ENCODE peak calls at places on chromosomes 1 and 21, in ten cellular contexts. U is A673, D is AG09309, M is brain microvascular endothelial cell, B is ovary, P is prostate gland, Y is left ventricle myocardium inferior, I is choroid plexus epithelial cell, T is HL-60, A is pancreas. O is an unnamed sample.

GRCh38 chr1:224427346-224427745 is 7.3 kb downstream of the WDR26 start:
- DNase-seq in U (no peak), D (peak; percentile 53), M (peak; percentile 69), B (no peak), P (no peak), Y (no peak), I (peak; percentile 78), T (no peak), A (no peak), O (no peak)

GRCh38 chr1:6074192-6074901 is 28.7 kb downstream of the KCNAB2 start:
- DNase-seq in U (no peak), D (no peak), M (no peak), B (no peak), P (no peak), Y (no peak), I (no peak), T (no peak), A (no peak), O (no peak)

GRCh38 chr1:11657654-11658053 is 3.0 kb downstream of the FBXO44 start:
- DNase-seq in U (no peak), D (no peak), M (no peak), B (no peak), P (no peak), Y (no peak), I (no peak), T (no peak), A (no peak), O (no peak)

GRCh38 chr1:150165622-150166612 is 16.2 kb downstream of the PLEKHO1 start:
- DNase-seq in U (peak; percentile 81), D (no peak), M (peak; percentile 50), B (peak; percentile 59), P (no peak), Y (peak; percentile 39), I (peak; percentile 67), T (peak; percentile 59), A (no peak), O (peak; percentile 77)

GRCh38 chr1:209607102-209607794 is 23.7 kb downstream of the CAMK1G start:
- DNase-seq in U (no peak), D (no peak), M (peak; percentile 18), B (no peak), P (no peak), Y (no peak), I (peak; percentile 32), T (peak; percentile 4), A (no peak), O (no peak)

GRCh38 chr1:150560011-150560438 is 10.8 kb downstream of the ADAMTSL4 start:
- DNase-seq in U (peak; percentile 75), D (no peak), M (no peak), B (peak; percentile 73), P (peak; percentile 70), Y (peak; percentile 78), I (peak; percentile 70), T (peak; percentile 73), A (peak; percentile 89), O (peak; percentile 79)

GRCh38 chr1:23273450-23274133 is 56.3 kb upstream of the HTR1D start:
- DNase-seq in U (peak; percentile 48), D (peak; percentile 44), M (peak; percentile 88), B (no peak), P (no peak), Y (no peak), I (peak; percentile 89), T (no peak), A (no peak), O (no peak)

GRCh38 chr1:220222939-220223338 is 49.3 kb downstream of the RAB3GAP2 start:
- DNase-seq in U (no peak), D (no peak), M (no peak), B (no peak), P (no peak), Y (no peak), I (peak; percentile 9), T (no peak), A (no peak), O (no peak)

GRCh38 chr1:230206976-230207375 is 139.9 kb downstream of the GALNT2 start:
- DNase-seq in U (no peak), D (no peak), M (no peak), B (no peak), P (no peak), Y (no peak), I (no peak), T (no peak), A (no peak), O (no peak)

GRCh38 chr1:2210786-2211185 is 16.2 kb upstream of the FAAP20 start:
- DNase-seq in U (no peak), D (no peak), M (no peak), B (peak; percentile 54), P (no peak), Y (no peak), I (no peak), T (no peak), A (peak; percentile 75), O (peak; percentile 70)

GRCh38 chr1:79380078-79380477 is 373.5 kb upstream of the ADGRL4 start:
- DNase-seq in U (no peak), D (no peak), M (no peak), B (no peak), P (no peak), Y (no peak), I (no peak), T (no peak), A (no peak), O (no peak)

GRCh38 chr1:30244801-30245200 is 478.6 kb downstream of the MATN1 start:
- DNase-seq in U (no peak), D (no peak), M (no peak), B (no peak), P (no peak), Y (no peak), I (no peak), T (no peak), A (no peak), O (no peak)

DNA sequence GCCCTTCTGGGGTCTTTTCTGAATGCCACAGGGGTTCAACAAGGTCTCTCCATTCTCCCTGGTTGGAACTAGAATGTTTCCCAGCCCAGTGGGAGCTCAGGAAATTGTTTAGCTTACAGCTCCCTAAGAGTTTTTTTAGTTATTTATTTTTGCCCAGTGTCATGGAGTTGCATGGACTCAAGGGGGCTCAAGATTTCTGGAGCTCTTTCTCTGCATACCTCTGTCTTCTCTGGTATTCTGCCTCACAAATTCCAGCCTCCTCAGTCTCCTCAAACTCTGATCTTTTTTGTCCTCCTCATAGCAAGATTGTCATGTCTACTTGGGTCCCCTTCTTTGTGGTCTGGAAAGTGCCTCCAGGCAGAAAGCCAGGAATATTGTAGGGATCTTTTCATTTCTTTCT is 15.9 kb upstream of the PPP2R5A start:
- DNase-seq in U (peak; percentile 19), D (no peak), M (no peak), B (no peak), P (no peak), Y (no peak), I (peak; percentile 23), T (no peak), A (no peak), O (no peak)
- TF ChIP-seq CTCF in U (no peak), D (peak; percentile 2), M (peak; percentile 36), B (no peak), P (no peak), Y (no peak), I (peak; percentile 35), T (no peak), A (no peak), O (no peak)

GRCh38 chr1:198934414-198934813 is 295.6 kb downstream of the PTPRC start:
- DNase-seq in U (no peak), D (no peak), M (no peak), B (no peak), P (no peak), Y (no peak), I (no peak), T (no peak), A (no peak), O (no peak)

GRCh38 chr1:198933506-198933905 is 294.7 kb downstream of the PTPRC start:
- DNase-seq in U (no peak), D (no peak), M (no peak), B (no peak), P (no peak), Y (no peak), I (no peak), T (no peak), A (no peak), O (no peak)

GRCh38 chr1:198929961-198930599 is 291.2 kb downstream of the PTPRC start:
- DNase-seq in U (peak; percentile 92), D (no peak), M (peak; percentile 31), B (no peak), P (no peak), Y (no peak), I (peak; percentile 69), T (peak; percentile 62), A (no peak), O (no peak)

GRCh38 chr1:198934901-198935301 is 296.1 kb downstream of the PTPRC start:
- DNase-seq in U (peak; percentile 74), D (no peak), M (peak; percentile 43), B (no peak), P (no peak), Y (no peak), I (peak; percentile 58), T (peak; percentile 64), A (no peak), O (no peak)

GRCh38 chr1:198932351-198932991 is 293.6 kb downstream of the PTPRC start:
- DNase-seq in U (peak; percentile 73), D (no peak), M (no peak), B (no peak), P (no peak), Y (no peak), I (peak; percentile 37), T (no peak), A (no peak), O (no peak)
- H3K4me3 ChIP-seq in U (peak overlapping the region; percentile 68), D (no peak overlapping the region), M (peak overlapping the region; percentile 81), B (no peak overlapping the region), P (no peak overlapping the region), Y (peak overlapping the region; percentile 75), I (peak overlapping the region; percentile 13), T (peak overlapping the region; percentile 66), A (no peak overlapping the region), O (no peak overlapping the region)

DNA sequence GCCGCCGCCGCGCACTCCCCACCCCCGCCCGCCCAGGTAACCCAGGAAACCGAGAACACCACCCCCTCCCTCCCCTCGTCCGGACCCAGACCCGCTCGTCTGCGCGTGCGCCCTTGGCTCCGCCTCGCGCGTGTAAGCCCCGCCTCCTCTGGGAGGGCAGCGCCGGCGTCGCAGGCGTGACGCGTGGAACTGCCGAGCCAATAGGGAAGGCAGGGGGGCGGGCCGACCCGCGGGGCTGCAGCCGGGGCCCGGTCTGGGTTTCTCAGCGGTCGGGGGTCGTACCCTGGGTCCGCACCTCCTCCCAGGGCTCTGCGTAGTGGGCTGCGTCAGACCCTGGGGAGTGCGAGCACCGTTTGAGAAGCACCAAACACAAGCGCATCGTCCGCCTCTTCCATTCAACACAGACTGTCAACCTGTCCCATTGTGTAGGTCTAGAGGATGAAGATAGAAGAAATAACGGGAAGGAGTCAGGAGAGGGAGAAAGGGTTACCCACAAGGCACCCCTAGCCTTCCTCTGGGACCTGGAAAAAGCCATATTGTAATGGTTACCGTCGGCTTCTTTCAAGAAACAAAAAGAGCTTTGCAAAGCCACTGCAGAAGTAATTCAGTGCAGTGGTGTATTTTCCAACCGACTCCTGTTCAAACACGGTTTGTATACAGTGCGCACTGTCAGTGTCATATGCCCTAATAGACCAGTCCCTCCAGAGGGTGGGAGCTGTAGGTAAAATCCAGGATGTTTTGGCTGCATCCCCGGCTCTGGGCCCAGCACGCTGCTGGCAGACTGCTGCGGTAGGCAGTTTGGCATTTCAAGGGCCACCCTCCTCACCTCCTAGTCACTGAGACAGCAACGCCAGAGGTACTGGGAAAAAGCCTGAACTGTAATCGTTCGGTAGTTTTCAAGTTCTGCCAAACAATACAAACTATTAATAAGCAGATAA is 476 bp upstream of the LYST start:
- DNase-seq in U (peak; percentile 88), D (peak; percentile 65), M (peak; percentile 89), B (peak; percentile 99), P (peak; percentile 96), Y (peak; percentile 95), I (peak; percentile 96), T (peak; percentile 97), A (peak; percentile 99), O (peak; percentile 97)
- TF ChIP-seq CTCF in U (no peak), D (no peak), M (no peak), B (no peak), P (peak; percentile 1), Y (no peak), I (no peak), T (no peak), A (no peak), O (no peak)

GRCh38 chr21:43865471-43866181 is 603 bp downstream of the AGPAT3 start:
- DNase-seq in U (peak; percentile 26), D (no peak), M (no peak), B (peak; percentile 72), P (no peak), Y (peak; percentile 53), I (peak; percentile 28), T (peak; percentile 40), A (peak; percentile 79), O (no peak)
- H3K4me3 ChIP-seq in U (peak overlapping the region; percentile 94), D (peak overlapping the region; percentile 48), M (peak overlapping the region; percentile 66), B (peak overlapping the region; percentile 93), P (peak overlapping the region; percentile 87), Y (peak overlapping the region; percentile 90), I (peak overlapping the region; percentile 69), T (peak overlapping the region; percentile 68), A (peak overlapping the region; percentile 79), O (peak overlapping the region; percentile 76)